ENCODE peak calls at places on chromosomes 1 and 21, in eight cellular contexts. D, K, T, X, F, J, G and U are unnamed samples.

GRCh38 chr1:1619917-1620361 is 4.6 kb downstream of the MIB2 start:
- DNase-seq in D (no peak), K (no peak), T (no peak), X (no peak), F (no peak), J (peak; percentile 41), G (peak; percentile 15), U (no peak)

GRCh38 chr21:34690041-34690792 is 21.4 kb downstream of the CLIC6 start:
- DNase-seq in D (no peak), K (no peak), T (no peak), X (no peak), F (no peak), J (peak; percentile 78), G (no peak), U (no peak)

GRCh38 chr1:174874337-174875053 is 125.3 kb upstream of the CACYBP start:
- DNase-seq in D (no peak), K (peak; percentile 4), T (no peak), X (no peak), F (no peak), J (no peak), G (no peak), U (no peak)

GRCh38 chr1:47180603-47181094 is 9.2 kb downstream of the PDZK1IP1 start:
- DNase-seq in D (no peak), K (peak; percentile 43), T (no peak), X (peak; percentile 60), F (no peak), J (no peak), G (no peak), U (no peak)

GRCh38 chr1:219574484-219575087 is 38.3 kb downstream of the ZC3H11B start:
- DNase-seq in D (peak; percentile 8), K (no peak), T (no peak), X (no peak), F (no peak), J (no peak), G (no peak), U (no peak)

GRCh38 chr1:86778510-86779218 is 74.3 kb downstream of the SH3GLB1 start:
- DNase-seq in D (no peak), K (no peak), T (no peak), X (no peak), F (peak; percentile 44), J (peak; percentile 62), G (no peak), U (no peak)

GRCh38 chr21:34008618-34009017 is 64.8 kb upstream of the MRPS6 start:
- DNase-seq in D (no peak), K (no peak), T (no peak), X (no peak), F (no peak), J (no peak), G (no peak), U (no peak)

GRCh38 chr1:115624859-115625258 is 16.9 kb upstream of the VANGL1 start:
- DNase-seq in D (peak; percentile 17), K (no peak), T (no peak), X (no peak), F (no peak), J (peak; percentile 30), G (no peak), U (no peak)

GRCh38 chr1:112702420-112703261 is 4.3 kb downstream of the RHOC start:
- DNase-seq in D (no peak), K (no peak), T (no peak), X (peak; percentile 36), F (no peak), J (no peak), G (no peak), U (no peak)

GRCh38 chr1:75640137-75640536 is 29.2 kb upstream of the SLC44A5 start:
- DNase-seq in D (no peak), K (no peak), T (no peak), X (no peak), F (no peak), J (no peak), G (no peak), U (no peak)

GRCh38 chr1:220124542-220124941 is 30.6 kb downstream of the IARS2 start:
- DNase-seq in D (no peak), K (no peak), T (no peak), X (no peak), F (peak; percentile 11), J (no peak), G (no peak), U (no peak)

GRCh38 chr21:43982489-43983078 is 29.5 kb upstream of the TRAPPC10 start:
- DNase-seq in D (no peak), K (no peak), T (no peak), X (no peak), F (no peak), J (no peak), G (no peak), U (no peak)

GRCh38 chr1:180165096-180165495 is 10.4 kb downstream of the QSOX1 start:
- DNase-seq in D (no peak), K (no peak), T (no peak), X (peak; percentile 38), F (no peak), J (no peak), G (no peak), U (no peak)

GRCh38 chr1:211343607-211344334 is 17.1 kb downstream of the TRAF5 start:
- DNase-seq in D (no peak), K (no peak), T (no peak), X (no peak), F (no peak), J (peak; percentile 46), G (no peak), U (no peak)

GRCh38 chr1:161388639-161389038 is 21.0 kb upstream of the CFAP126 start:
- DNase-seq in D (no peak), K (no peak), T (no peak), X (no peak), F (no peak), J (no peak), G (no peak), U (no peak)

GRCh38 chr1:69976896-69977295 is 228.5 kb downstream of the LRRC40 start:
- DNase-seq in D (no peak), K (no peak), T (no peak), X (no peak), F (peak; percentile 20), J (no peak), G (no peak), U (no peak)

GRCh38 chr1:119811985-119812557 is 811 bp upstream of the REG4 start:
- DNase-seq in D (no peak), K (no peak), T (no peak), X (no peak), F (no peak), J (no peak), G (no peak), U (no peak)

GRCh38 chr1:174818951-174819350 is 180.8 kb upstream of the CACYBP start:
- DNase-seq in D (no peak), K (peak; percentile 60), T (no peak), X (no peak), F (no peak), J (peak; percentile 62), G (no peak), U (no peak)

GRCh38 chr1:56666112-56666608 is 21.0 kb downstream of the PRKAA2 start:
- DNase-seq in D (peak; percentile 10), K (no peak), T (no peak), X (no peak), F (no peak), J (no peak), G (no peak), U (no peak)

GRCh38 chr1:177119311-177119710 is 45.2 kb downstream of the ASTN1 start:
- DNase-seq in D (peak; percentile 26), K (no peak), T (no peak), X (no peak), F (no peak), J (no peak), G (no peak), U (no peak)

GRCh38 chr1:164382384-164382783 is 176.6 kb upstream of the PBX1 start:
- DNase-seq in D (peak; percentile 94), K (no peak), T (no peak), X (no peak), F (no peak), J (no peak), G (no peak), U (no peak)

GRCh38 chr1:157725214-157725577 is 24.6 kb upstream of the FCRL3 start:
- DNase-seq in D (no peak), K (no peak), T (no peak), X (no peak), F (no peak), J (no peak), G (no peak), U (no peak)

GRCh38 chr1:29397981-29398380 is 161.7 kb downstream of the PTPRU start:
- DNase-seq in D (no peak), K (no peak), T (no peak), X (no peak), F (no peak), J (no peak), G (no peak), U (no peak)

GRCh38 chr1:8382051-8382505 is 64.2 kb downstream of the SLC45A1 start:
- DNase-seq in D (peak; percentile 68), K (no peak), T (no peak), X (no peak), F (no peak), J (no peak), G (no peak), U (no peak)

GRCh38 chr1:8381618-8382017 is 63.7 kb downstream of the SLC45A1 start:
- DNase-seq in D (no peak), K (no peak), T (no peak), X (no peak), F (no peak), J (no peak), G (no peak), U (no peak)

GRCh38 chr1:8382608-8383525 is 65.0 kb downstream of the SLC45A1 start:
- DNase-seq in D (no peak), K (no peak), T (no peak), X (no peak), F (no peak), J (no peak), G (no peak), U (no peak)

GRCh38 chr1:8384088-8384487 is 66.2 kb downstream of the SLC45A1 start:
- DNase-seq in D (no peak), K (no peak), T (no peak), X (no peak), F (no peak), J (no peak), G (no peak), U (no peak)

GRCh38 chr1:8384577-8384976 is 66.7 kb downstream of the SLC45A1 start:
- DNase-seq in D (no peak), K (no peak), T (no peak), X (no peak), F (no peak), J (no peak), G (no peak), U (no peak)
- H3K27ac ChIP-seq in D (peak overlapping the region; percentile 40), K (no peak overlapping the region), T (no peak overlapping the region), X (no peak overlapping the region), F (peak overlapping the region; percentile 39), J (no peak overlapping the region), G (no peak overlapping the region), U (no peak overlapping the region)

GRCh38 chr1:202953412-202953811 is 4.7 kb downstream of the ADIPOR1 start:
- DNase-seq in D (no peak), K (no peak), T (no peak), X (no peak), F (no peak), J (no peak), G (no peak), U (no peak)
- TF ChIP-seq CTCF in D (no peak), K (no peak), T (no peak), X (no peak), F (no peak), J (no peak), G (no peak), U (no peak)

GRCh38 chr1:91610102-91610501 is 109.5 kb downstream of the CDC7 start:
- DNase-seq in D (no peak), K (no peak), T (no peak), X (no peak), F (no peak), J (no peak), G (no peak), U (no peak)
- H3K27ac ChIP-seq in D (no peak overlapping the region), K (no peak overlapping the region), T (no peak overlapping the region), X (no peak overlapping the region), F (peak overlapping the region; percentile 88), J (peak overlapping the region; percentile 80), G (no peak overlapping the region), U (no peak overlapping the region)

GRCh38 chr1:58785424-58786058 is 1.7 kb upstream of the JUN start:
- DNase-seq in D (peak; percentile 70), K (peak; percentile 62), T (no peak), X (peak; percentile 86), F (peak; percentile 63), J (peak; percentile 80), G (peak; percentile 69), U (peak; percentile 9)
- TF ChIP-seq CTCF in D (no peak), K (no peak), T (no peak), X (no peak), F (no peak), J (no peak), G (no peak), U (no peak)